ENCODE peak calls at places on chromosomes 3 and 15, in five cellular contexts. G is epithelial cell of esophagus, C is heart right ventricle, W is transverse colon, F is dorsolateral prefrontal cortex. R is an unnamed sample.
A peak's percentile ranks its signal among the peaks of the same experiment; 100 is the strongest.

GRCh38 chr3:113377158-113377557 is 64.1 kb downstream of the CFAP44 start:
- DNase-seq in G (peak; percentile 23), C (no peak), W (no peak), F (no peak), R (no peak)

GRCh38 chr3:101814835-101815234 is 34.5 kb upstream of the NFKBIZ start:
- DNase-seq in G (no peak), C (no peak), W (no peak), F (no peak), R (no peak)

GRCh38 chr3:125002834-125003368 is 52.9 kb downstream of the HEG1 start:
- DNase-seq in G (no peak), C (no peak), W (no peak), F (no peak), R (no peak)

GRCh38 chr15:55283295-55284147 is 6.1 kb downstream of the RAB27A start:
- DNase-seq in G (no peak), C (no peak), W (no peak), F (no peak), R (no peak)

GRCh38 chr15:43249699-43250203 is 17.0 kb downstream of the TGM5 start:
- DNase-seq in G (peak; percentile 68), C (no peak), W (no peak), F (no peak), R (no peak)

GRCh38 chr15:68823561-68823960 is 2.9 kb upstream of the ANP32A start:
- DNase-seq in G (no peak), C (no peak), W (no peak), F (no peak), R (no peak)

GRCh38 chr3:87350367-87351199 is 74.2 kb upstream of the POU1F1 start:
- DNase-seq in G (peak; percentile 59), C (no peak), W (no peak), F (peak; percentile 18), R (no peak)

GRCh38 chr3:143084856-143085731 is 34.5 kb upstream of the CHST2 start:
- DNase-seq in G (peak; percentile 71), C (no peak), W (no peak), F (no peak), R (no peak)

GRCh38 chr3:175731543-175731942 is 872.4 kb downstream of the NAALADL2 start:
- DNase-seq in G (no peak), C (no peak), W (no peak), F (no peak), R (no peak)

GRCh38 chr15:86611392-86612040 is 531.8 kb downstream of the AGBL1 start:
- DNase-seq in G (peak; percentile 89), C (no peak), W (no peak), F (no peak), R (no peak)

GRCh38 chr3:52845157-52845556 is 10.3 kb upstream of the MUSTN1 start:
- DNase-seq in G (no peak), C (peak; percentile 49), W (peak; percentile 40), F (no peak), R (no peak)

GRCh38 chr3:24972491-24972890 is 455.6 kb upstream of the RARB start:
- DNase-seq in G (no peak), C (no peak), W (no peak), F (no peak), R (no peak)

GRCh38 chr3:115975353-115975752 is 352.0 kb downstream of the GAP43 start:
- DNase-seq in G (peak; percentile 75), C (no peak), W (no peak), F (no peak), R (no peak)

GRCh38 chr15:87121357-87121756 is 1041.7 kb downstream of the AGBL1 start:
- DNase-seq in G (peak; percentile 68), C (no peak), W (no peak), F (no peak), R (no peak)

GRCh38 chr15:70916531-70916930 is 23.9 kb downstream of the LRRC49 start:
- DNase-seq in G (no peak), C (no peak), W (no peak), F (no peak), R (no peak)

GRCh38 chr3:52891615-52892081 is 5.7 kb downstream of the STIMATE start:
- DNase-seq in G (peak; percentile 28), C (no peak), W (no peak), F (no peak), R (no peak)

GRCh38 chr3:7333125-7333524 is 472.2 kb downstream of the GRM7 start:
- DNase-seq in G (no peak), C (no peak), W (no peak), F (no peak), R (no peak)

GRCh38 chr3:128554465-128555097 is 61.6 kb upstream of the GATA2 start:
- DNase-seq in G (no peak), C (no peak), W (no peak), F (no peak), R (no peak)

DNA sequence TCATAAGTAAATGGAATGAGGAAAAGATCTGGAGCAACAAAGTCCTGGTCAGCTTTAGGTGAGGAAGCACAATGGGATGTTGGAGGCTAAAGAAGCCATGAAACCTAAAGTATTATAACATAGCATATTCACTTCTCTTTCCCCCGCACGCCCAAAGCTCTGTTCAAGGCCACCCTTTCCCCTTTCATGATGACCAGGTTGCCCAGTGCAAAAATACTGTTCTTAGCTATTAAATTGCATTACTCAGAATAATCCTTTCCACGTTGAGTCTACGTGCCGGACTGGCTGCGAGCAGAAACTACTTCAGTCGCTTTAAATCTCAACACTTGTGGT is 589 bp upstream of the MAPKBP1 start:
- DNase-seq in G (no peak), C (no peak), W (no peak), F (no peak), R (no peak)
- TF ChIP-seq CTCF in G (no peak), C (no peak), W (no peak), F (no peak), R (no peak)

DNA sequence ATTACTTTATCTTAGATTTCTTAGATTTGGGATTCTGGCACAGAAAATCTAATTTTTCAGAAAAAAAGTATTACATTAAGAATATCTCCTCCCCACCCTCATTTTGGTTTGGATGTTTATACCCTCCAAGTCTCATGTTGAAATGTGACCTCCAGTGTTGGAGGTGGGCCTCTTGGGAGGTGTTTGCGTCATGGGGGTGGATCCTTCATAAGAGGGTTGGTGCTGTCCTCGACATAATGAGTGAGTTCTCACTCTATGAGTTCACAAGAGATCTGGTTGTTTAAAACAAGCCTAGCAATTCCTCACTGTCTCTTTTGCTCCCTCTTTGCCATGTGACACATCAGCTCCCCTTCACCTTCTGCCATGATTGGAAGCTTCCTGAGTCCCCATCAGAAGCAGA is 45.6 kb upstream of the WWTR1 start:
- DNase-seq in G (no peak), C (peak; percentile 30), W (peak; percentile 14), F (no peak), R (no peak)
- TF ChIP-seq CTCF in G (no peak), C (no peak), W (no peak), F (no peak), R (no peak)

GRCh38 chr3:55897573-55898224 is 410.6 kb upstream of the WNT5A start:
- DNase-seq in G (peak; percentile 37), C (no peak), W (no peak), F (no peak), R (no peak)
- TF ChIP-seq CTCF in G (peak; percentile 73), C (no peak), W (peak; percentile 24), F (no peak), R (no peak)

DNA sequence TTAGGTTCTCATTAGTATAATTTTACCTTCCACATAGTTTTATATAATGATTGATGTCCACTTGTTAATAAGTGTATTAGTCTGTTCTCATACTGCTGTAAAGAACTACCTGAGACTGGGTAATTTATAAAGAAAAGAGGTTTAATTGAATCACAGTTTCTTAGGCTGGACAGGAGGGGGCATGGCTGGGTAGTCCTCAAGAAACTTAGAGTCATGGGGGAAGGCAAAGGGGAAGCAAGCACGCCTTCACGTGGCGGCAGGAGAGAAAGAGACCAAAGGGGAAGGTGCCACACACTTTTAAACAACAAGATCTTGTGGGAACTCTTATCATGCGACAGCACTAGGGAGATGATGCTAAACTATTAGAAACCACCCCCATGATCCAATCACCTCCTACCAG is 19.2 kb downstream of the DZIP3 start:
- DNase-seq in G (no peak), C (no peak), W (no peak), F (no peak), R (no peak)
- TF ChIP-seq CTCF in G (no peak), C (no peak), W (no peak), F (no peak), R (no peak)

DNA sequence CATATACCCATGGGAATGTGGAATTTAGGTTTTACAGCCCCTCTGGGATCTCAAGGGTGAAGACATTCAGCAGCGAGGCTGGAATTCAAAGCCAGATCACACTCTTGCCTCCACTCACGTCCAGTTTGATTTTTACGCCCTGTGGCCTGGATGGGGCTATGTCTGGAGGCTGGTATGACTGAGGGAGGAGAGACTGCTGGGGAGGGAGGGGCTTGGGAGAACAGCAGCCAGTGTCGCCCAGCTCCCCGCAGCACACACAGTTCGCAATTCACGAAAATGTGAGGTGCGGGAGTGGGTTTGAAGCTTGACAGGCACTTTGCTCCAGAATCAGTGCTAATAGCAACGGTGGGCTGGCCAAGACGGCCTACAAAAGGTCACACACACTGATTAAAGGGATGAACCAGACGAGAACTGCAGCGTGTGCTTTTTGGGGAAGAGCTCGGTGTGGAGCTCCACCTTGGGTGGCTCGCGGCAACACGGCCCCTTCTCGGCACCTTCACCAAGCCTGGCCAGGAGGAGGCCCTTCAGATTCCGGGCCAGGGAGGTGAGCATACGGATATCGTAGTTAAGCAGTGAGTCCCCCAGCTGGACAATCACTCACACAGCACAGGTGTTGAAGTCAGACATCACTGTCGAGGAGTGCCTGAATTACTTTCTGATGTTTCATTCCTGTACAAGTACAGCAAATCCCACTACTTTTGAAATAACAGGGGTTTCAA is 16.4 kb downstream of the EHD4 start:
- DNase-seq in G (no peak), C (no peak), W (no peak), F (no peak), R (no peak)
- TF ChIP-seq CTCF in G (no peak), C (peak; percentile 8), W (no peak), F (no peak), R (no peak)